ENCODE peak calls at places on chromosomes 3 and 15, in eight cellular contexts. C is A549; T is BJ; K is AG08395; Y is AG10803; Z is stimulated activated CD4-positive, alpha-beta T cell treated with anti-CD3 and anti-CD28 coated beads, Interleukin-2, amount 100 ng/mL, for 48 hours; B is heart right ventricle; J is NCI-H1105. D is an unnamed sample.

GRCh38 chr15:58095415-58095814 is 29.9 kb upstream of the ALDH1A2 start:
- DNase-seq in B (no peak), Y (no peak), J (no peak), K (no peak), C (no peak), Z (no peak), T (no peak), D (no peak)

GRCh38 chr3:71050521-71051258 is 532.8 kb downstream of the FOXP1 start:
- DNase-seq in C (no peak), B (no peak), K (peak), T (no peak), Z (no peak), Y (peak), J (no peak), D (peak)

GRCh38 chr3:86180696-86181095 is 810.3 kb downstream of the VGLL3 start:
- DNase-seq in B (no peak), Y (no peak), K (no peak), C (peak), J (no peak), Z (no peak), T (no peak), D (peak)

GRCh38 chr3:21750831-21751391 is at the start of gene ZNF385D:
- DNase-seq in Z (no peak), B (peak), T (no peak), J (peak), Y (peak), C (no peak), K (peak), D (no peak)

GRCh38 chr3:183540501-183541234 is 14.8 kb downstream of the KLHL6 start:
- DNase-seq in K (no peak), B (no peak), T (no peak), J (no peak), Z (no peak), Y (no peak), C (no peak), D (no peak)

GRCh38 chr3:13484861-13485590 is 4.9 kb downstream of the HDAC11 start:
- DNase-seq in T (no peak), B (peak), J (peak), Z (no peak), K (peak), C (no peak), Y (peak), D (peak)

GRCh38 chr15:56523521-56523920 is 58.6 kb upstream of the MNS1 start:
- DNase-seq in B (no peak), J (no peak), T (no peak), Z (no peak), C (no peak), Y (no peak), K (no peak), D (no peak)

GRCh38 chr3:46675843-46676567 is 17.5 kb downstream of the ALS2CL start:
- DNase-seq in Z (no peak), K (peak), J (no peak), Y (no peak), B (no peak), T (no peak), C (no peak), D (no peak)

D was measured in HT-29.